ENCODE peak calls at places on chromosomes 5 and 9, in seven cellular contexts. E, S, P, T, U, B and V are unnamed samples.

GRCh38 chr5:54639621-54640020 is 122.1 kb downstream of the SNX18 start:
- DNase-seq in E (peak; percentile 44), S (no peak), P (peak; percentile 32), T (no peak), U (no peak), B (no peak), V (no peak)

GRCh38 chr5:109740329-109740728 is 50.6 kb downstream of the MAN2A1 start:
- DNase-seq in E (peak; percentile 70), S (no peak), P (peak; percentile 45), T (peak; percentile 34), U (no peak), B (no peak), V (peak; percentile 36)

GRCh38 chr9:91740713-91741112 is 209.3 kb downstream of the ROR2 start:
- DNase-seq in E (peak; percentile 32), S (no peak), P (no peak), T (peak; percentile 88), U (no peak), B (no peak), V (peak; percentile 52)

GRCh38 chr9:98438701-98439100 is 183.3 kb upstream of the TBC1D2 start:
- DNase-seq in E (no peak), S (no peak), P (no peak), T (peak; percentile 71), U (no peak), B (no peak), V (no peak)

GRCh38 chr5:68126871-68127270 is 88.7 kb upstream of the PIK3R1 start:
- DNase-seq in E (no peak), S (no peak), P (no peak), T (no peak), U (no peak), B (no peak), V (no peak)

GRCh38 chr9:32399110-32399815 is 14.8 kb downstream of the ACO1 start:
- DNase-seq in E (no peak), S (no peak), P (no peak), T (no peak), U (no peak), B (no peak), V (no peak)

GRCh38 chr9:100098887-100099721 is at the start of the genes ERP44 and INVS:
- DNase-seq in E (peak; percentile 100), S (peak; percentile 96), P (peak; percentile 99), T (peak; percentile 99), U (peak; percentile 98), B (peak; percentile 99), V (peak; percentile 100)

GRCh38 chr5:56233230-56233629 is at the start of gene ANKRD55:
- DNase-seq in E (no peak), S (no peak), P (no peak), T (no peak), U (no peak), B (no peak), V (no peak)

GRCh38 chr5:18068851-18069250 is 434.6 kb downstream of the TAF11L14 start:
- DNase-seq in E (no peak), S (no peak), P (no peak), T (no peak), U (no peak), B (no peak), V (no peak)

GRCh38 chr9:134367796-134368490 is 41.7 kb downstream of the RXRA start:
- DNase-seq in E (no peak), S (no peak), P (no peak), T (no peak), U (no peak), B (peak; percentile 86), V (peak; percentile 27)

GRCh38 chr9:131432050-131432449 is 38.2 kb downstream of the PRRC2B start:
- DNase-seq in E (no peak), S (no peak), P (no peak), T (no peak), U (no peak), B (no peak), V (no peak)

GRCh38 chr9:101708855-101709254 is 29.6 kb downstream of the GRIN3A start:
- DNase-seq in E (no peak), S (no peak), P (no peak), T (no peak), U (no peak), B (no peak), V (no peak)

GRCh38 chr9:121736147-121736721 is 84.8 kb downstream of the DAB2IP start:
- DNase-seq in E (peak; percentile 86), S (no peak), P (peak; percentile 90), T (peak; percentile 25), U (peak; percentile 54), B (peak; percentile 64), V (peak; percentile 51)

GRCh38 chr9:121736964-121737462 is 85.6 kb downstream of the DAB2IP start:
- DNase-seq in E (peak; percentile 83), S (no peak), P (peak; percentile 92), T (no peak), U (no peak), B (peak; percentile 80), V (no peak)

GRCh38 chr9:121734465-121734864 is 83.0 kb downstream of the DAB2IP start:
- DNase-seq in E (no peak), S (no peak), P (no peak), T (peak; percentile 63), U (no peak), B (no peak), V (no peak)

GRCh38 chr9:121735792-121736130 is 84.3 kb downstream of the DAB2IP start:
- DNase-seq in E (peak; percentile 74), S (no peak), P (peak; percentile 50), T (no peak), U (no peak), B (peak; percentile 93), V (peak; percentile 64)

DNA sequence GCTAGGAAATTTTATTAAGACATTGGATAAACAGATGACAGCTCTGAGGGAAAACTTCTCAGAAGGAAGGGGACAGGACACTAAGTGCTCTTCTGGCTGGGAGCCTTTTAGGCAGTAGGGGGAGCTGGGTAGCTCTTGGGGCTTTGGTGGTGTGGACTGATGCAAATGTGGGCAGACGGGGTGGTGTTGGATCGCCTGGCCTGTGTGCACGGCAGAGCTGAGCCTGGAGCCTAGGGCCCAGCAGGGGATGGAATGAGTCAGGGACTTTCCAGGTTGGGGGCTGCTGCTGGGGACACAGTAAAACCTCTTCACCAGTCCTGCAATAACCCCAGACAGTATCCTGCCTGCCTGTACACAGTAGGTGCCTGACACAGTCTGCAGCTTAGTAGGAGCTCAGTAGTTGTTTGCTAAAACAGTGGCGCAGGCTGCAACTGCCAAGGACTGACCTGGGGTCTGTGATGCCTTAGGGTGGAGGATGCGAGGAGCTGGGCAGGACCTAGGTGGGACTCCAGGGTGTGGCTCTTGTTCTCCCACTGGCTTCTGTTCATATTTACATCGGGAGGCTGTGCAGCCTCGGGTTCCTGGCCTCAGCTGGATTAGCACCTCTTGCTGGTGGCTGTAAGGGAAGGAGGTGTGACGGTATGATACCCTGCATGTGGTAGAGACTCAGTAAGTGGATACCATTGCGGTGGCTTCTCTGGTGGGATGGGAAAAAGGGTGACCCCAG is 83.8 kb downstream of the DAB2IP start:
- DNase-seq in E (peak; percentile 96), S (peak; percentile 71), P (peak; percentile 89), T (peak; percentile 80), U (no peak), B (peak; percentile 44), V (peak; percentile 86)
- H3K4me2 ChIP-seq in E (peak overlapping the region; percentile 85), S (peak overlapping the region; percentile 94), P (peak overlapping the region; percentile 97), T (peak overlapping the region; percentile 6), U (no peak overlapping the region), B (peak overlapping the region; percentile 0), V (peak overlapping the region; percentile 29)

GRCh38 chr9:68513385-68513784 is 27.3 kb downstream of the TMEM252 start:
- DNase-seq in E (no peak), S (no peak), P (no peak), T (no peak), U (no peak), B (no peak), V (no peak)

GRCh38 chr9:68509689-68510088 is 31.0 kb downstream of the TMEM252 start:
- DNase-seq in E (no peak), S (peak; percentile 5), P (peak; percentile 61), T (no peak), U (no peak), B (no peak), V (no peak)

GRCh38 chr9:68513981-68514380 is 26.7 kb downstream of the TMEM252 start:
- DNase-seq in E (no peak), S (no peak), P (no peak), T (no peak), U (no peak), B (no peak), V (no peak)

DNA sequence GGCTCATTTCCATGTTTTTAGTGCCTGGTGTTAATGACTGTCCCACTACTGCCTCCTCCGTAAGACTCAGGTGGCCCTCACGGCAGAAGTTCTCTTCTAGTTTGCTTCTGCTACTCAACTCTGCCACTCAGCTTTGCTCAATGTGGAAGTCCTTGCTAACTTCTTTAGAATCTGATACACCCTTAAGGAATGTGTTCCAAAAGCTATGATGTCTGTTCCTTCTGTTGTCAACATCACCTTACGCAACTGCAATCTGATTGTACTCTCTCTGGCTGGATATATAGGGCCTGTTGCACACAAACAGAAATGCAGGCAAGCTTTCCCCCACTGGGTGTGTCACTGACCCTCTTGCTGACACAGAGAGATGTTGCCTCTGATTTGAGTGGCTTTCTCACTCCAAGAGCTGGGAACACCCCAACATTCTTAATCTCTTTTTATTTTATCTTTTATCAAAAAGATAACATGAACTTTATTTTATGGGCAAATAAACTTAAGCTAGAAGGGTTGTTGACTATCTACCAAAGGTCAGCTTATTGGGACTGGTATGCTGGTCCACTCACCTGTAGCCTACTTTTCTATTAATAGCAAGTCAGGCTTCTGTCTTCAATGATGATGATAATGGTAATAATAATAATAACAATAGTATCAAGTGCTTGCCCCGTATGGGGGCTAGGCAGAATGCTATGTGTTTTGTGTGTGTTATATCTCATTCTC is 25.2 kb downstream of the TMEM252 start:
- DNase-seq in E (no peak), S (no peak), P (no peak), T (peak; percentile 87), U (no peak), B (peak; percentile 87), V (peak; percentile 86)
- H4K8ac ChIP-seq in E (no peak overlapping the region), S (no peak overlapping the region), P (no peak overlapping the region), T (no peak overlapping the region), U (no peak overlapping the region), B (no peak overlapping the region), V (no peak overlapping the region)

DNA sequence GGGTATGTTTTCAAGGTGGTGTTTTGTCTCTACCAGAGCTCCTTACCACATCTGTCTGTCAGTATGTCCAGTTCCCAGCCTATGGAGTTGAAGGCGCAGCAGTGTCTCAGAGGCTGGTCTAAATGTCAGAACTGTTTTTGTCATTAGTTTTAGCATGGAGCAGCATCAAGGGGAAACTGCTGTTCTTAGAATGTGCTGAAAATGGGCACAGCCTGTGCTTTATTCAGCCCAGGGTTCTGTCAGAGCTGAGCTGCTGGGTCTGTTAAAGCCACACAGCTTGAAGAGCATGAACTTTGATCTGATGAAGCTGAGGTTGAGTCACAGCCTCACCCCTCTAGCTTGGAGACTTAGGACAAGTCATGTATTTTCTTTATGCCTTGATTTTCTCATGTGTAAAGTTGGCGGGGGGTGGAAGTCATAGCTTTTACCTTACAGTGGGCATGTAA is 71.9 kb downstream of the RALGPS1 start:
- DNase-seq in E (no peak), S (no peak), P (no peak), T (no peak), U (no peak), B (no peak), V (no peak)
- H3K4me2 ChIP-seq in E (no peak overlapping the region), S (no peak overlapping the region), P (no peak overlapping the region), T (no peak overlapping the region), U (no peak overlapping the region), B (no peak overlapping the region), V (no peak overlapping the region)

DNA sequence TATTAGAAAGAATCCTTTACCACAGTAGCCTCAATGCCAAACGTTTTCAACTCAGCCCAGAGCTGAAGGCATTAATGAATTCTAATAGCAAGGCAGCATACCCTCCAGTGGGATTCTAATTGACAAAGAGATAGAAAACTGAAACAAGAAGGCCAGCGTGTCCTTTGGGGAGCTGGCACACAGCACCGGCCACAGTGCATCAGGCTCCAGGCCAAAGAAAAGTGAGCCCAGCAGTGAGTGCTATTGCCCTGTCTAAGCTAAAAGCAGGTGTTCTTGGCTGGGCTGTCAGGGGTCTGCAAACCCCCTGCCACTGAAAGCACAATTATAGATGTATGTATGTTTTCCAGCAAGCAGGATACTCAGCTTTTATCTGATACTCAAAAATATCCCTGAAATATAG is 40.4 kb downstream of the PPIC start:
- DNase-seq in E (no peak), S (no peak), P (no peak), T (no peak), U (no peak), B (no peak), V (no peak)
- H4K8ac ChIP-seq in E (no peak overlapping the region), S (no peak overlapping the region), P (no peak overlapping the region), T (no peak overlapping the region), U (no peak overlapping the region), B (no peak overlapping the region), V (no peak overlapping the region)